ENCODE peak calls at places on chromosomes 16 and 17, in ten cellular contexts. Q, W, V, S, A, Y, K, B, U and E are unnamed samples.

GRCh38 chr17:53894591-53894990 is 71.9 kb downstream of the KIF2B start:
- DNase-seq in U (no peak), A (no peak), K (no peak), W (no peak), Y (no peak), Q (no peak), B (no peak), V (no peak), S (no peak), E (no peak)

GRCh38 chr16:85370543-85370880 is 242.6 kb upstream of the GSE1 start:
- DNase-seq in K (no peak), A (no peak), W (no peak), Q (no peak), V (no peak), S (no peak), U (no peak), Y (no peak), B (no peak), E (no peak)

GRCh38 chr16:25693621-25694020 is 1.9 kb downstream of the HS3ST4 start:
- DNase-seq in Q (no peak), S (no peak), B (no peak), U (no peak), A (no peak), Y (no peak), V (no peak), K (no peak), W (no peak), E (no peak)

GRCh38 chr16:88651276-88651988 is 579 bp upstream of the CYBA start:
- DNase-seq in S (peak), U (peak), Y (peak), Q (no peak), A (peak), W (peak), V (no peak), B (no peak), K (peak), E (no peak)

GRCh38 chr16:50671644-50672260 is 9.4 kb downstream of the SNX20 start:
- DNase-seq in K (no peak), A (no peak), B (no peak), V (peak), W (no peak), Y (peak), S (peak), U (no peak), Q (no peak), E (no peak)

GRCh38 chr17:48841395-48841831 is 10.6 kb downstream of the CALCOCO2 start:
- DNase-seq in S (no peak), K (peak), B (peak), Y (peak), W (no peak), A (no peak), V (peak), Q (peak), U (no peak), E (no peak)

GRCh38 chr16:88759245-88759975 is 25.6 kb downstream of the PIEZO1 start:
- DNase-seq in Q (peak), U (peak), K (no peak), B (peak), A (peak), Y (no peak), W (no peak), V (peak), S (no peak), E (no peak)

GRCh38 chr17:82198092-82198491 is 14.6 kb downstream of the CCDC57 start:
- DNase-seq in Y (no peak), B (no peak), Q (no peak), A (no peak), W (no peak), U (no peak), S (no peak), V (no peak), K (no peak), E (no peak)

GRCh38 chr17:16924701-16925440 is 47.0 kb downstream of the TNFRSF13B start:
- DNase-seq in U (no peak), W (peak), S (no peak), V (no peak), K (no peak), B (no peak), Y (no peak), Q (no peak), A (no peak), E (peak)

GRCh38 chr17:67605259-67605912 is 112.3 kb upstream of the NOL11 start:
- DNase-seq in A (peak), B (no peak), V (no peak), Y (no peak), Q (no peak), K (peak), U (peak), S (no peak), W (peak), E (no peak)

GRCh38 chr17:68141050-68141449 is 105.5 kb downstream of the KPNA2 start:
- DNase-seq in Q (no peak), S (no peak), Y (no peak), V (peak), U (no peak), B (no peak), K (no peak), A (no peak), W (no peak), E (no peak)

GRCh38 chr16:57757326-57757786 is 21.8 kb downstream of the KATNB1 start:
- DNase-seq in Q (peak), S (peak), U (peak), Y (peak), A (peak), W (peak), K (peak), B (peak), V (peak), E (peak)

GRCh38 chr17:62321451-62321850 is 58.9 kb upstream of the EFCAB3 start:
- DNase-seq in S (no peak), K (no peak), W (no peak), Q (no peak), U (no peak), B (no peak), Y (no peak), V (no peak), A (no peak), E (no peak)

GRCh38 chr16:89142474-89143197 is 28.9 kb upstream of the CDH15 start:
- DNase-seq in Q (no peak), B (no peak), Y (peak), K (no peak), S (no peak), A (no peak), U (no peak), W (no peak), V (no peak), E (no peak)

GRCh38 chr17:79737922-79738578 is 7.3 kb downstream of the ENPP7 start:
- DNase-seq in B (no peak), Q (no peak), W (no peak), Y (no peak), V (no peak), U (no peak), S (no peak), K (no peak), A (no peak), E (no peak)

GRCh38 chr16:72027669-72028378 is 19.3 kb downstream of the DHODH start:
- DNase-seq in S (no peak), Y (no peak), A (no peak), V (no peak), K (no peak), B (no peak), U (no peak), Q (no peak), W (peak), E (no peak)

GRCh38 chr17:32549559-32549958 is 62.8 kb downstream of the CDK5R1 start:
- DNase-seq in S (no peak), Q (no peak), Y (no peak), U (no peak), W (no peak), K (no peak), A (no peak), V (no peak), B (no peak), E (no peak)

GRCh38 chr17:41301916-41302901 is at the start of gene KRTAP29-1:
- DNase-seq in K (no peak), W (no peak), A (no peak), B (no peak), Y (no peak), S (no peak), U (no peak), V (no peak), Q (peak), E (peak)

GRCh38 chr16:56753410-56753809 is 23.5 kb downstream of the NUP93 start:
- DNase-seq in B (no peak), A (no peak), Y (no peak), K (no peak), W (no peak), S (no peak), Q (no peak), V (peak), U (no peak), E (no peak)

GRCh38 chr16:67026570-67026969 is 2.4 kb upstream of the CBFB start:
- DNase-seq in B (no peak), Q (no peak), W (peak), U (no peak), K (no peak), V (no peak), Y (no peak), S (no peak), A (no peak), E (peak)

GRCh38 chr17:14790518-14790917 is 474.6 kb downstream of the PMP22 start:
- DNase-seq in Q (no peak), B (no peak), A (no peak), K (no peak), U (no peak), V (peak), Y (peak), W (no peak), S (no peak), E (no peak)

GRCh38 chr16:61820820-61821219 is 215.4 kb downstream of the CDH8 start:
- DNase-seq in W (no peak), U (no peak), K (no peak), B (no peak), A (no peak), Y (no peak), S (no peak), V (no peak), Q (no peak), E (no peak)

GRCh38 chr16:58472266-58472665 is 27.7 kb upstream of the NDRG4 start:
- DNase-seq in Y (no peak), A (no peak), B (no peak), U (no peak), S (no peak), K (no peak), Q (no peak), W (no peak), V (no peak), E (no peak)

GRCh38 chr16:49952386-49952785 is 72.6 kb upstream of the CNEP1R1 start:
- DNase-seq in V (no peak), Q (no peak), S (peak), U (no peak), A (no peak), K (no peak), Y (peak), W (no peak), B (no peak), E (no peak)

GRCh38 chr16:53967172-53967571 is 263.2 kb downstream of the FTO start:
- DNase-seq in U (no peak), K (no peak), A (no peak), Y (no peak), W (no peak), S (no peak), B (no peak), Q (no peak), V (no peak), E (no peak)

GRCh38 chr16:11835309-11835708 is 16.0 kb downstream of the RSL1D1 start:
- DNase-seq in A (no peak), K (no peak), W (no peak), Q (no peak), S (no peak), B (no peak), V (no peak), U (no peak), Y (no peak), E (no peak)

GRCh38 chr16:22192261-22193133 is 13.6 kb upstream of the EEF2K start:
- DNase-seq in B (peak), Y (peak), S (no peak), A (peak), U (peak), Q (peak), W (peak), K (peak), V (peak), E (peak)

GRCh38 chr16:63038563-63039131 is 1002.4 kb upstream of the CDH8 start:
- DNase-seq in Q (no peak), U (no peak), B (no peak), V (no peak), A (no peak), K (peak), W (no peak), S (no peak), Y (no peak), E (no peak)

GRCh38 chr17:7587831-7588230 is 2.1 kb downstream of the SOX15 start:
- DNase-seq in A (no peak), B (no peak), Y (no peak), U (no peak), Q (no peak), S (no peak), V (no peak), W (no peak), K (no peak), E (no peak)

GRCh38 chr17:7590743-7591142 is 849 bp upstream of the SOX15 start:
- DNase-seq in Y (no peak), B (no peak), A (peak), S (peak), U (no peak), W (no peak), K (no peak), Q (no peak), V (peak), E (no peak)

GRCh38 chr17:7588553-7589203 is 1.2 kb downstream of the SOX15 start:
- DNase-seq in B (no peak), Y (no peak), W (no peak), Q (no peak), V (no peak), K (no peak), S (no peak), U (no peak), A (no peak), E (no peak)

GRCh38 chr17:7589891-7590611 is at the start of gene SOX15:
- DNase-seq in U (no peak), A (no peak), Y (no peak), S (no peak), Q (peak), V (peak), K (no peak), B (no peak), W (peak), E (no peak)

GRCh38 chr17:7589204-7589868 is 558 bp downstream of the SOX15 start:
- DNase-seq in K (peak), B (peak), V (peak), Y (no peak), U (peak), W (peak), S (peak), Q (peak), A (peak), E (peak)
- TF ChIP-seq CTCF in K (peak), B (peak), V (peak), Y (no peak), U (peak), W (no peak), S (peak), Q (peak), A (peak), E (peak)

GRCh38 chr16:7482028-7482427 is 149.4 kb downstream of the RBFOX1 start:
- DNase-seq in B (no peak), S (no peak), V (no peak), Y (no peak), Q (no peak), A (no peak), K (no peak), U (no peak), W (no peak), E (no peak)

GRCh38 chr16:7482596-7483290 is 150.1 kb downstream of the RBFOX1 start:
- DNase-seq in U (no peak), V (no peak), S (no peak), B (no peak), K (no peak), W (no peak), Y (no peak), A (no peak), Q (no peak), E (no peak)

GRCh38 chr16:7492122-7492521 is 159.5 kb downstream of the RBFOX1 start:
- DNase-seq in U (no peak), V (no peak), S (no peak), W (no peak), K (no peak), B (no peak), Q (no peak), Y (peak), A (no peak), E (no peak)

GRCh38 chr16:7493133-7493532 is 160.5 kb downstream of the RBFOX1 start:
- DNase-seq in B (no peak), W (no peak), S (no peak), A (no peak), V (no peak), Y (no peak), K (no peak), U (no peak), Q (no peak), E (no peak)

GRCh38 chr16:7487896-7488295 is 155.3 kb downstream of the RBFOX1 start:
- DNase-seq in V (no peak), Q (no peak), Y (no peak), A (no peak), W (no peak), U (no peak), S (no peak), K (no peak), B (no peak), E (no peak)
- TF ChIP-seq POLR2A in V (no peak), Q (no peak), Y (no peak), A (no peak), W (no peak), U (no peak), S (no peak), K (no peak), B (no peak), E (no peak)

GRCh38 chr17:8288336-8289102 is at the start of gene RANGRF:
- DNase-seq in B (peak), W (peak), A (peak), Q (peak), Y (peak), S (peak), V (peak), K (peak), U (peak), E (peak)
- TF ChIP-seq CTCF in B (peak), W (no peak), A (no peak), Q (no peak), Y (no peak), S (no peak), V (no peak), K (no peak), U (no peak), E (no peak)

DNA sequence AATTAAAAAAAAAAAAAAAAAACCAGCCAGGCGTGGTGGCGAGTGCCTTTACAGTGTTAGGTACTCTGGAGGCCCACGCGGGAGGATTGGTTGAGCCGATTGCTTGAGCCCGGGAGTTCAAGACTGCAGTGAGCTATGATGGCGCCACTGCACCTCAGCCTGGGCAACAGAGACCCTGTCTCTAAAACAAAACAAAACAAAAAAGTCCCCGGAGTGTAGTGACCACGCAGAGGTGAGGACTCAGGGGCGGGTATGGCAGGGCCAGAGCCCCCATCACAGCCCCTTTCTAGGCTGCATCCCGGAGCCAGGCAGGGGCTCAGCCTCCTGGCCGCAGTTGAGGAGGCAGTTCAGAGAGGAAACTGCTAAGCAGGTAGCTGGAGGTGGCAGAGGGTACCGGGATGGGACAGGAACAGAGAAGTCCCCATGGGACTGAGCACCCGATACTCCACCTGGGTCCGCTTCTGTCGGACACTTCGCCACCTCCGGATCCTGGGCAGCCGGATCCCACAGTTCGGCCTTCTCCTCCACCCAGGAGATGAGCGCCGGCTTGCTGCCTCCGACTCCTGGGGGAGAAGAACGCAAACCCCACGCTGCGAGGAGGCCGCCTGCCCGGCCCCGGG is 800 bp downstream of the ZNF747 start:
- DNase-seq in B (no peak), K (no peak), W (no peak), Y (peak), U (no peak), S (no peak), Q (no peak), V (no peak), A (peak), E (no peak)
- TF ChIP-seq POLR2A in B (no peak), K (no peak), W (no peak), Y (no peak), U (no peak), S (no peak), Q (no peak), V (no peak), A (no peak), E (no peak)

GRCh38 chr16:15052747-15053476 is 3.0 kb downstream of the NTAN1 start:
- DNase-seq in A (no peak), W (peak), U (no peak), Y (peak), B (no peak), K (no peak), Q (no peak), V (no peak), S (no peak), E (no peak)

GRCh38 chr16:15053904-15054303 is 2.0 kb downstream of the NTAN1 start:
- DNase-seq in Q (no peak), W (no peak), K (no peak), U (no peak), A (no peak), V (no peak), Y (no peak), B (no peak), S (no peak), E (no peak)

GRCh38 chr16:15054357-15055140 is 1.3 kb downstream of the NTAN1 start:
- DNase-seq in A (no peak), U (no peak), V (no peak), K (no peak), Y (no peak), Q (no peak), B (no peak), S (no peak), W (peak), E (no peak)

GRCh38 chr16:15057755-15058417 is 2.0 kb upstream of the NTAN1 start:
- DNase-seq in W (no peak), S (no peak), Q (no peak), B (no peak), Y (no peak), K (no peak), U (peak), V (no peak), A (no peak), E (no peak)

DNA sequence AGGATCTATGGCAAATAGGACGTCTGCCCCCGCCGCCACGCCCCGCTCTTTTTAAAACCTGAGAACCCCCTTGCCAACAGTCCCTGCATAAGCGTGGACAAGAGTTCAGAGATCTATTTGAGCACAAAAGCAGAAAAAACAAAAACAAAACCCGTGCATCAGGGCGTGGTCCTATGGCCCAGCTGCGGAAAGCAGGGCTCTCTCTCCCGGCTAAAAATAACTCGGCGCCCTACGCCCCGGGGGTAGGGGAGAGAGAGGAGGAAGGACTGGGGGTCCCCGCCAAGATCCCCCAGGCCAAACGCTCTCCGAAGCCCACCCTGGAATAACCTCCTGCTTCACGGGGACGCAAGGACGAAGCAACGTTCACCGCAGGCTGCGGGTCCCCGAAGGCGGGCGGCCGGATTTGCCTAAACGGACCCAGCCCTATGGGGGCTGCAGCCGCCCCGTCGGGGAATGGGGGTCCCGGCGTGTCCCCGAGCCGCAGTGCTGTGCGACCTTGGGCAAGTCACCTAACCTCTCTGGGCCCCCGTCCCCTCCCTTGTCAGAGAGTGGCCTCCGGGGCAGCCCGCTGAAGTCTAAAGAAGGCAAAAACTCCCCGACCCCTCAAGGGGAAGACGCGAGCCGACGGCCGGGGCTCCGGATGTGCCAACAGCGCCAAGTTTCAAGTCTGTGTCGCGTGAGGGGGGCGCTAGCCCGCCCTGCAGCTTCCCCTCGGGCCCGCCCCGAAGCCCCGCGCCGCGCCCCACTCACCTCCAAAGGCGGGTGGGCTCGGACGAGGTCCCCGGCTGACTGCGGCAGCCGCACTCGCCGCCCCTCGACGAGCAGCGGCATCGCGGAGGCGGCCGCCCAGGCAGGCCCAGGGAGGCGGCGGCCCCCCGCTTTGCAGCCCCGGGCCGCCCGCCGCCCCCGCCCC is 477 bp downstream of the NTAN1 start:
- DNase-seq in B (no peak), K (no peak), S (peak), V (peak), Y (peak), Q (no peak), W (peak), U (no peak), A (peak), E (no peak)
- TF ChIP-seq CTCF in B (no peak), K (no peak), S (peak), V (peak), Y (peak), Q (no peak), W (no peak), U (no peak), A (no peak), E (no peak)